ENCODE peak calls at places on chromosomes 13 and 19, in four cellular contexts. B is psoas muscle; O is activated T-helper 1 cell treated with anti-CD3 and anti-CD28 coated beads, Interleukin-12 subunit alpha, Interleukin-12 subunit beta, Interleukin-2, Interleukin-4 antibody, amounts not matched to agents 30 ng/mL and 10 ng/mL and 1 ng/mL, durations not matched to agents 14 hours and 24 hours and 36 hours; S is activated gamma-delta T cell treated with anti-CD3 and anti-CD28 coated beads, Interleukin-2, amount 50 U/mL, for 16 hours. M is an unnamed sample.

GRCh38 chr19:1634242-1634937 is 18.0 kb downstream of the TCF3 start:
- DNase-seq in S (no peak), B (no peak), O (no peak), M (no peak)

GRCh38 chr19:56333506-56333905 is 18.9 kb upstream of the ZSCAN5A start:
- DNase-seq in S (peak; percentile 12), O (peak; percentile 28), B (no peak), M (no peak)

GRCh38 chr19:10766049-10766623 is 48.3 kb downstream of the DNM2 start:
- DNase-seq in B (no peak), S (no peak), O (no peak), M (no peak)

GRCh38 chr19:6273701-6274601 is 5.8 kb downstream of the MLLT1 start:
- DNase-seq in B (peak; percentile 90), S (no peak), O (no peak), M (peak; percentile 91)

GRCh38 chr13:97133955-97134354 is 88.2 kb upstream of the MBNL2 start:
- DNase-seq in B (no peak), O (no peak), S (no peak), M (no peak)

GRCh38 chr13:39823063-39823713 is 167.7 kb downstream of the COG6 start:
- DNase-seq in B (no peak), O (no peak), S (no peak), M (no peak)

GRCh38 chr19:50167314-50167721 is 4.2 kb upstream of the IZUMO2 start:
- DNase-seq in O (no peak), B (no peak), S (no peak), M (peak; percentile 57)

GRCh38 chr19:6654347-6655310 is 15.3 kb downstream of the TNFSF14 start:
- DNase-seq in B (no peak), O (peak; percentile 55), S (peak; percentile 51), M (no peak)

GRCh38 chr13:74298912-74299311 is 164.7 kb upstream of the KLF12 start:
- DNase-seq in S (no peak), O (no peak), B (no peak), M (no peak)

GRCh38 chr13:19845758-19846157 is 17.7 kb downstream of the ZMYM5 start:
- DNase-seq in S (no peak), O (no peak), B (no peak), M (no peak)

GRCh38 chr19:7007859-7008258 is 13.4 kb downstream of the MBD3L2B start:
- DNase-seq in O (no peak), S (no peak), B (no peak), M (no peak)

GRCh38 chr19:12331211-12331941 is 2.1 kb downstream of the ZNF563 start:
- DNase-seq in B (no peak), O (peak; percentile 21), S (peak; percentile 61), M (no peak)

GRCh38 chr13:111158136-111158805 is 43.2 kb downstream of the ARHGEF7 start:
- DNase-seq in S (no peak), B (no peak), O (no peak), M (no peak)

GRCh38 chr19:47348819-47349795 is at the start of gene DHX34:
- DNase-seq in O (peak; percentile 100), S (peak; percentile 98), B (peak; percentile 98), M (peak; percentile 99)

GRCh38 chr13:100646030-100646673 is 28.4 kb downstream of the TMTC4 start:
- DNase-seq in B (no peak), O (no peak), S (no peak), M (no peak)

GRCh38 chr13:94548382-94549240 is 47.3 kb downstream of the TGDS start:
- DNase-seq in B (no peak), O (peak; percentile 34), S (peak; percentile 30), M (no peak)

GRCh38 chr13:87671824-87672603 is 843 bp downstream of the SLITRK5 start:
- DNase-seq in O (no peak), B (no peak), S (no peak), M (no peak)